ENCODE peak calls at places on chromosomes 1 and 21, in four cellular contexts. K is neural progenitor cell, B is left ventricle myocardium superior, T is osteocyte. H is an unnamed sample.

GRCh38 chr1:162977944-162978568 is 91.1 kb upstream of the RGS4 start:
- DNase-seq in K (no peak), T (no peak), B (no peak), H (peak)

GRCh38 chr1:201022824-201023516 is 544 bp downstream of the KIF21B start:
- DNase-seq in T (no peak), K (peak), B (peak), H (no peak)

GRCh38 chr21:44418108-44418875 is 37.0 kb upstream of the LRRC3 start:
- DNase-seq in B (no peak), K (no peak), T (peak), H (no peak)

GRCh38 chr1:23742670-23743286 is 493 bp upstream of the ELOA start:
- DNase-seq in K (no peak), T (no peak), B (no peak), H (peak)

GRCh38 chr1:151156515-151156819 is at the start of gene TNFAIP8L2:
- DNase-seq in K (peak), B (peak), T (no peak), H (peak)

GRCh38 chr1:42950146-42950480 is 8.6 kb downstream of the SLC2A1 start:
- DNase-seq in B (no peak), K (no peak), T (no peak), H (no peak)

GRCh38 chr1:72278461-72278860 is 3.9 kb downstream of the NEGR1 start:
- DNase-seq in T (no peak), K (no peak), B (no peak), H (no peak)

GRCh38 chr1:7422966-7423365 is 348.1 kb upstream of the VAMP3 start:
- DNase-seq in T (peak), B (no peak), K (no peak), H (no peak)

GRCh38 chr1:244138399-244138798 is 87.3 kb downstream of the ZBTB18 start:
- DNase-seq in T (no peak), B (no peak), K (no peak), H (no peak)

GRCh38 chr1:209703834-209704504 is 677 bp upstream of the HSD11B1 start:
- DNase-seq in B (no peak), K (no peak), T (no peak), H (no peak)

GRCh38 chr21:25934130-25934529 is 199.4 kb downstream of the GABPA start:
- DNase-seq in T (no peak), K (no peak), B (no peak), H (no peak)

GRCh38 chr1:150813028-150813707 is 5.1 kb upstream of the CTSK start:
- DNase-seq in B (peak), K (peak), T (no peak), H (peak)

GRCh38 chr1:29753244-29753643 is 516.9 kb downstream of the PTPRU start:
- DNase-seq in B (no peak), K (no peak), T (peak), H (no peak)

GRCh38 chr1:76830373-76830772 is 36.9 kb upstream of the ST6GALNAC5 start:
- DNase-seq in B (no peak), T (no peak), K (no peak), H (no peak)

GRCh38 chr1:93605812-93606512 is 75.7 kb downstream of the BCAR3 start:
- DNase-seq in B (no peak), K (no peak), T (no peak), H (no peak)

GRCh38 chr1:17201201-17202021 is 3.5 kb upstream of the PADI1 start:
- DNase-seq in K (no peak), T (no peak), B (no peak), H (no peak)

GRCh38 chr1:33517596-33518250 is 45.3 kb downstream of the ZSCAN20 start:
- DNase-seq in B (no peak), T (no peak), K (no peak), H (no peak)

GRCh38 chr1:177948336-177948972 is 21.4 kb downstream of the SEC16B start:
- DNase-seq in T (peak), K (peak), B (no peak), H (peak)

H was measured in mesendoderm.